ENCODE peak calls at places on chromosome 17, in seven cellular contexts. One of them, this sample, is unnamed.
A peak's percentile ranks its signal among the peaks of the same experiment; 100 is the strongest.

GRCh38 chr17:44518032-44518431 is 14.8 kb upstream of the GPATCH8 start:
- DNase-seq in keratinocyte: no peak
- DNase-seq in CD8-positive, alpha-beta T cell: no peak
- DNase-seq in IMR-90: peak; percentile 51
- DNase-seq in astrocyte of the spinal cord: no peak
- DNase-seq in DND-41: no peak
- DNase-seq in mammary epithelial cell: no peak
- DNase-seq in this sample: peak; percentile 54

GRCh38 chr17:75130059-75130631 is 1.4 kb downstream of the NT5C start:
- DNase-seq in keratinocyte: no peak
- DNase-seq in DND-41: no peak
- DNase-seq in CD8-positive, alpha-beta T cell: no peak
- DNase-seq in IMR-90: no peak
- DNase-seq in mammary epithelial cell: no peak
- DNase-seq in astrocyte of the spinal cord: no peak
- DNase-seq in this sample: no peak

GRCh38 chr17:6997171-6997570 is 1.3 kb downstream of the ALOX12 start:
- DNase-seq in astrocyte of the spinal cord: no peak
- DNase-seq in mammary epithelial cell: no peak
- DNase-seq in keratinocyte: no peak
- DNase-seq in CD8-positive, alpha-beta T cell: no peak
- DNase-seq in IMR-90: no peak
- DNase-seq in DND-41: no peak
- DNase-seq in this sample: no peak

GRCh38 chr17:77472837-77473214 is 332.1 kb downstream of the SEC14L1 start:
- DNase-seq in astrocyte of the spinal cord: no peak
- DNase-seq in mammary epithelial cell: no peak
- DNase-seq in keratinocyte: no peak
- DNase-seq in DND-41: no peak
- DNase-seq in IMR-90: no peak
- DNase-seq in CD8-positive, alpha-beta T cell: no peak
- DNase-seq in this sample: no peak

GRCh38 chr17:37698132-37698615 is 46.7 kb downstream of the HNF1B start:
- DNase-seq in keratinocyte: peak; percentile 21
- DNase-seq in astrocyte of the spinal cord: peak; percentile 51
- DNase-seq in mammary epithelial cell: peak; percentile 96
- DNase-seq in DND-41: no peak
- DNase-seq in IMR-90: peak; percentile 79
- DNase-seq in CD8-positive, alpha-beta T cell: no peak
- DNase-seq in this sample: peak; percentile 46

GRCh38 chr17:40399185-40399584 is 18.5 kb downstream of the TOP2A start:
- DNase-seq in IMR-90: peak; percentile 74
- DNase-seq in mammary epithelial cell: no peak
- DNase-seq in keratinocyte: no peak
- DNase-seq in astrocyte of the spinal cord: peak; percentile 65
- DNase-seq in CD8-positive, alpha-beta T cell: no peak
- DNase-seq in DND-41: peak; percentile 28
- DNase-seq in this sample: peak; percentile 81

GRCh38 chr17:74981979-74982662 is 5.3 kb upstream of the CDR2L start:
- DNase-seq in CD8-positive, alpha-beta T cell: peak; percentile 76
- DNase-seq in mammary epithelial cell: no peak
- DNase-seq in IMR-90: peak; percentile 23
- DNase-seq in astrocyte of the spinal cord: peak; percentile 28
- DNase-seq in keratinocyte: no peak
- DNase-seq in DND-41: peak; percentile 83
- DNase-seq in this sample: peak; percentile 44

GRCh38 chr17:40333781-40334453 is 24.9 kb downstream of the RARA start:
- DNase-seq in DND-41: no peak
- DNase-seq in IMR-90: no peak
- DNase-seq in mammary epithelial cell: no peak
- DNase-seq in CD8-positive, alpha-beta T cell: no peak
- DNase-seq in keratinocyte: no peak
- DNase-seq in astrocyte of the spinal cord: no peak
- DNase-seq in this sample: no peak

GRCh38 chr17:67829331-67829730 is 4.0 kb downstream of the BPTF start:
- DNase-seq in keratinocyte: no peak
- DNase-seq in DND-41: no peak
- DNase-seq in CD8-positive, alpha-beta T cell: no peak
- DNase-seq in astrocyte of the spinal cord: no peak
- DNase-seq in mammary epithelial cell: peak; percentile 30
- DNase-seq in IMR-90: no peak
- DNase-seq in this sample: no peak

GRCh38 chr17:385195-385835 is 32.7 kb upstream of the RPH3AL start:
- DNase-seq in astrocyte of the spinal cord: no peak
- DNase-seq in keratinocyte: no peak
- DNase-seq in CD8-positive, alpha-beta T cell: no peak
- DNase-seq in IMR-90: no peak
- DNase-seq in mammary epithelial cell: peak; percentile 14
- DNase-seq in DND-41: peak; percentile 52
- DNase-seq in this sample: no peak

GRCh38 chr17:40448639-40449261 is 5.5 kb downstream of the IGFBP4 start:
- DNase-seq in astrocyte of the spinal cord: no peak
- DNase-seq in IMR-90: peak; percentile 29
- DNase-seq in DND-41: no peak
- DNase-seq in mammary epithelial cell: no peak
- DNase-seq in CD8-positive, alpha-beta T cell: no peak
- DNase-seq in keratinocyte: no peak
- DNase-seq in this sample: peak; percentile 38

GRCh38 chr17:79809530-79810137 is 12.8 kb upstream of the CBX8 start:
- DNase-seq in astrocyte of the spinal cord: no peak
- DNase-seq in IMR-90: no peak
- DNase-seq in keratinocyte: no peak
- DNase-seq in mammary epithelial cell: no peak
- DNase-seq in CD8-positive, alpha-beta T cell: no peak
- DNase-seq in DND-41: no peak
- DNase-seq in this sample: no peak

GRCh38 chr17:27462149-27462548 is 5.9 kb downstream of the KSR1 start:
- DNase-seq in CD8-positive, alpha-beta T cell: no peak
- DNase-seq in mammary epithelial cell: no peak
- DNase-seq in keratinocyte: no peak
- DNase-seq in astrocyte of the spinal cord: no peak
- DNase-seq in DND-41: no peak
- DNase-seq in IMR-90: no peak
- DNase-seq in this sample: no peak

GRCh38 chr17:63703029-63703428 is 3.1 kb upstream of the LIMD2 start:
- DNase-seq in astrocyte of the spinal cord: no peak
- DNase-seq in keratinocyte: no peak
- DNase-seq in CD8-positive, alpha-beta T cell: no peak
- DNase-seq in IMR-90: no peak
- DNase-seq in mammary epithelial cell: no peak
- DNase-seq in DND-41: no peak
- DNase-seq in this sample: no peak
- H3K4me3 ChIP-seq in astrocyte of the spinal cord: no peak overlapping the region
- H3K4me3 ChIP-seq in keratinocyte: no peak overlapping the region
- H3K4me3 ChIP-seq in CD8-positive, alpha-beta T cell: peak overlapping the region; percentile 93
- H3K4me3 ChIP-seq in IMR-90: no peak overlapping the region
- H3K4me3 ChIP-seq in mammary epithelial cell: no peak overlapping the region
- H3K4me3 ChIP-seq in DND-41: no peak overlapping the region
- H3K4me3 ChIP-seq in this sample: no peak overlapping the region

GRCh38 chr17:14688134-14688533 is 387.3 kb downstream of the HS3ST3B1 start:
- DNase-seq in IMR-90: no peak
- DNase-seq in mammary epithelial cell: no peak
- DNase-seq in keratinocyte: no peak
- DNase-seq in astrocyte of the spinal cord: no peak
- DNase-seq in CD8-positive, alpha-beta T cell: no peak
- DNase-seq in DND-41: no peak
- DNase-seq in this sample: peak; percentile 2
- TF ChIP-seq CTCF in IMR-90: no peak
- TF ChIP-seq CTCF in mammary epithelial cell: peak; percentile 40
- TF ChIP-seq CTCF in keratinocyte: peak; percentile 44
- TF ChIP-seq CTCF in astrocyte of the spinal cord: no peak
- TF ChIP-seq CTCF in CD8-positive, alpha-beta T cell: no peak
- TF ChIP-seq CTCF in DND-41: peak; percentile 39
- TF ChIP-seq CTCF in this sample: peak; percentile 17

GRCh38 chr17:61401280-61402072 is 1.8 kb downstream of the TBX2 start:
- DNase-seq in CD8-positive, alpha-beta T cell: no peak
- DNase-seq in astrocyte of the spinal cord: no peak
- DNase-seq in IMR-90: peak; percentile 54
- DNase-seq in keratinocyte: no peak
- DNase-seq in mammary epithelial cell: no peak
- DNase-seq in DND-41: no peak
- DNase-seq in this sample: peak; percentile 53

GRCh38 chr17:61399131-61400057 is at the start of gene TBX2:
- DNase-seq in CD8-positive, alpha-beta T cell: no peak
- DNase-seq in IMR-90: peak; percentile 96
- DNase-seq in keratinocyte: no peak
- DNase-seq in mammary epithelial cell: peak; percentile 63
- DNase-seq in astrocyte of the spinal cord: peak; percentile 81
- DNase-seq in DND-41: no peak
- DNase-seq in this sample: peak; percentile 95

GRCh38 chr17:61400058-61400785 is 579 bp downstream of the TBX2 start:
- DNase-seq in CD8-positive, alpha-beta T cell: no peak
- DNase-seq in IMR-90: peak; percentile 40
- DNase-seq in DND-41: no peak
- DNase-seq in keratinocyte: no peak
- DNase-seq in astrocyte of the spinal cord: no peak
- DNase-seq in mammary epithelial cell: peak; percentile 27
- DNase-seq in this sample: peak; percentile 64

GRCh38 chr17:61402073-61402541 is 2.5 kb downstream of the TBX2 start:
- DNase-seq in astrocyte of the spinal cord: no peak
- DNase-seq in mammary epithelial cell: no peak
- DNase-seq in DND-41: no peak
- DNase-seq in IMR-90: no peak
- DNase-seq in keratinocyte: no peak
- DNase-seq in CD8-positive, alpha-beta T cell: no peak
- DNase-seq in this sample: no peak

DNA sequence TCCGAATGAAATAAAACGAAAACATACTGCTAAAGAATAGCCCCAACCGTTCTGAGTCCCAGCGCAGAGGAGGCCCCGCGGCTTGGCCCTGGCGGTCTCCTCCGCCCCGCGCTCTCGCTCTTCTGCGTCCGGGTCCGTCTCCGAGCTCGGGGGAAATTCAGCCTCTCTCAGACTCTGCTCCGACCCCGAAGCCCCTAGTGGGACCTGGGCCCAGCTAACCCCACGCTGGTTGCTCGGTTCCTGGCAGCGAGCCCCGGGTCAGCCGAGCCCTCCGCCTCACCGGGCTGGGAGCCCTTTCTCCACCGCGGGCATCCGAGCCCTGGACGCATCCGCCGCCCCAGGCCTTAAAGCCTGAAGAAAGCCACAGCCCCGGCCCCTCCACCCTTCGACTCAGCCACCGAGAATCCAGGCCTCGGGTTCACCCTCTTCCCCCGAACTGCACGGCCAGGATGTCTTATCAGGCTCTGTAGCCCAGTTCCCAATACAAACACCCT is 1.2 kb downstream of the TBX2 start:
- DNase-seq in astrocyte of the spinal cord: no peak
- DNase-seq in mammary epithelial cell: no peak
- DNase-seq in DND-41: no peak
- DNase-seq in CD8-positive, alpha-beta T cell: no peak
- DNase-seq in IMR-90: no peak
- DNase-seq in keratinocyte: no peak
- DNase-seq in this sample: peak; percentile 46
- H3K4me3 ChIP-seq in astrocyte of the spinal cord: peak overlapping the region; percentile 49
- H3K4me3 ChIP-seq in mammary epithelial cell: no peak overlapping the region
- H3K4me3 ChIP-seq in DND-41: no peak overlapping the region
- H3K4me3 ChIP-seq in CD8-positive, alpha-beta T cell: no peak overlapping the region
- H3K4me3 ChIP-seq in IMR-90: peak overlapping the region; percentile 98
- H3K4me3 ChIP-seq in keratinocyte: no peak overlapping the region
- H3K4me3 ChIP-seq in this sample: peak overlapping the region; percentile 65

DNA sequence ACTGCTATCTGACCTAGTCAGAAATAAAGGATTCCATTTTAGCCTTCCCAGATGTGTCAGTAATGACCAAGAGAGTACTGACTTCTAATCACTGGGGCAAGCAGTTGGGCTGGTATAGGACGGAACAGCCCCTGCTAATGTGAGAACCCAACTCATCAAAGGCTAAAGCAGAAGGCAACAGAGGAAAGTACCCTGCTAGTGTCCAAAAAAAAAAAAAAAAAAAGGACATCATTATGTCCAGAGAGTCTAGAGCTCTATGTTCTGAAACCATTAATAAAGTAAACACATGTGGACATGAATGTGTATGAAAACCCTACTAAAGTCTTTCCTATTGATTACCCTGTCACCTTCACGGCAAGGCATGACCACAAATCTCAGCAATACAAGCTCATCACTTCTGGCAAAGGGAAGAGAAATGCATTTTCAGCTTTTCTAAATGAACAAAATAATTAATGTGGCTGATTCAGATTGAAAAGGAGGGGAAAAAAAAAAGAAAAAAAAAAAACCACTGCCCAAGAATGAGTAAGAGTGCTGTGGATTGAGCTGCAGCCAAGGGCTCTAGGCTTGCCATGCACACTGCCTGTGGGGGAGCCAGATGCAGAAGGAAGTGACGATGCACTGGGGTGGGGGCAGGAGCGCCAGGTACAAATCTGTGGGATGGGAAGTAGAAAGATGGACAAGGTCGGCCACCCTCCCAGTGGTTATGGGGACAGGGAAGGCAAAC is 84.8 kb downstream of the CYTH1 start:
- DNase-seq in CD8-positive, alpha-beta T cell: no peak
- DNase-seq in astrocyte of the spinal cord: peak; percentile 69
- DNase-seq in DND-41: no peak
- DNase-seq in IMR-90: peak; percentile 56
- DNase-seq in keratinocyte: no peak
- DNase-seq in mammary epithelial cell: no peak
- DNase-seq in this sample: peak; percentile 32
- TF ChIP-seq CTCF in CD8-positive, alpha-beta T cell: no peak
- TF ChIP-seq CTCF in astrocyte of the spinal cord: no peak
- TF ChIP-seq CTCF in DND-41: no peak
- TF ChIP-seq CTCF in IMR-90: no peak
- TF ChIP-seq CTCF in keratinocyte: no peak
- TF ChIP-seq CTCF in mammary epithelial cell: no peak
- TF ChIP-seq CTCF in this sample: no peak

DNA sequence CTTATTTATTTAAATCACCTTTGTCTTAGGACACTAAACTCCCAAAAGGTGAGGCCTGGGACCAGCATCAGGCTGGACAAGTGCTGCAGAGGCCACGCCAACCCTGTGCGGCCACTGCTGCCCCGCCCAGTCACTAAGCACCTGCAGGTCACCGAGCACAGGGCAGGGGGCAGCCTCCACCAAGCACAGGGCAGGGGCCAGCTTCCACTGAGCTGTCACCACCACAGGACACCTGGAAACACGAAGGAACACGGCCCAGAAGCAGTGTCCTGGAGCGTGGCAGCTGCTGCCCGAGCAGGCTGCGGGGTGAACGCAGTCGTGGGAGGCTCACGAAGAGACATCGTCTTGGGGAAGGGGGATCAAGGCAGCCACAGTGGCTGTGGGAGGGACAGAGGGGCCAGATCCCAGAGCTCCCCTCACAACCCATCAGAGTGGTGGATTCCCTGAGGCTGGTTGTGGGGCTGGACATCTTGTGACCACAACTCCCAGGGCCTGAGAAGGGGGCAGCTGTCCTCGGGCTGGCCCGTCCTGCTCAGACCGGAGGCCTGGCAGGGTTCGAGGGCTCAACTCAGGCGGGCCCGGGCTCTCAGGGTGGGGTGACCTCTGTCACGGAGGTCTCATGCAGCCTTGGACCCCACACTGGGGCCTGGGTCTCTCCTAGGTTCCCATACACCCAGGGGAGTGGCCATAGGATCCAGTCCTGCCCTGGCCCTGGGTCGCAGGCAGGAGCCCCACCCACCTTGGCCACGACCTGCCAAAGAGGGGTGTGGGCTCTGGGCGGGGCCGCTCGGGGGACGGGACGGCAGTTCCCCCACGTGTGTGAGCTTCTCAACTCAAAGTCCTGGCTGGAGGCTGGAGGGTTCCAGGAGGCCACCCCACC is 18.7 kb downstream of the RAB40B start:
- DNase-seq in mammary epithelial cell: no peak
- DNase-seq in astrocyte of the spinal cord: no peak
- DNase-seq in CD8-positive, alpha-beta T cell: no peak
- DNase-seq in DND-41: no peak
- DNase-seq in IMR-90: no peak
- DNase-seq in keratinocyte: no peak
- DNase-seq in this sample: no peak
- H3K4me3 ChIP-seq in mammary epithelial cell: no peak overlapping the region
- H3K4me3 ChIP-seq in astrocyte of the spinal cord: no peak overlapping the region
- H3K4me3 ChIP-seq in CD8-positive, alpha-beta T cell: no peak overlapping the region
- H3K4me3 ChIP-seq in DND-41: no peak overlapping the region
- H3K4me3 ChIP-seq in IMR-90: no peak overlapping the region
- H3K4me3 ChIP-seq in keratinocyte: no peak overlapping the region
- H3K4me3 ChIP-seq in this sample: no peak overlapping the region